ENCODE peak calls at places on chromosomes 2 and 18, in four cellular contexts. Y, K, S and U are unnamed samples.

GRCh38 chr2:121202541-121203310 is 82.3 kb downstream of the TFCP2L1 start:
- DNase-seq in S (no peak), K (no peak), Y (no peak), U (no peak)

GRCh38 chr2:68799615-68800400 is 65.2 kb downstream of the ARHGAP25 start:
- DNase-seq in Y (no peak), S (no peak), K (no peak), U (no peak)

GRCh38 chr2:194698012-194698411 is 959.0 kb upstream of the SLC39A10 start:
- DNase-seq in K (no peak), Y (no peak), S (no peak), U (peak)

GRCh38 chr2:33492735-33493134 is 16.3 kb downstream of the RASGRP3 start:
- DNase-seq in Y (no peak), K (no peak), S (no peak), U (no peak)

GRCh38 chr2:10868465-10869314 is 43.0 kb upstream of the KCNF1 start:
- DNase-seq in S (no peak), Y (no peak), K (no peak), U (no peak)

GRCh38 chr2:120231974-120232635 is 8.9 kb upstream of the TMEM185B start:
- DNase-seq in S (peak), K (peak), Y (peak), U (peak)

GRCh38 chr2:104846955-104847820 is 6.7 kb upstream of the POU3F3 start:
- DNase-seq in Y (no peak), K (peak), S (no peak), U (no peak)

GRCh38 chr18:6929370-6930102 is 188.1 kb downstream of the LAMA1 start:
- DNase-seq in S (no peak), K (no peak), Y (no peak), U (no peak)

GRCh38 chr2:46334389-46335345 is 37.5 kb downstream of the EPAS1 start:
- DNase-seq in S (no peak), Y (no peak), K (no peak), U (no peak)

GRCh38 chr2:72084584-72084976 is 63.1 kb downstream of the CYP26B1 start:
- DNase-seq in Y (no peak), S (no peak), K (no peak), U (no peak)

GRCh38 chr18:11529081-11529480 is 80.3 kb upstream of the SLC35G4 start:
- DNase-seq in S (no peak), Y (no peak), K (no peak), U (no peak)

GRCh38 chr2:23199115-23199918 is 185.7 kb upstream of the KLHL29 start:
- DNase-seq in Y (no peak), K (no peak), S (no peak), U (peak)

GRCh38 chr2:152455738-152456137 is 120.8 kb downstream of the FMNL2 start:
- DNase-seq in S (no peak), K (no peak), Y (no peak), U (no peak)

GRCh38 chr2:3321825-3322224 is 55.8 kb downstream of the EIPR1 start:
- DNase-seq in S (no peak), K (no peak), Y (no peak), U (no peak)

GRCh38 chr2:165794520-165794882 is 454 bp upstream of the GALNT3 start:
- DNase-seq in K (peak), S (peak), Y (peak), U (peak)

GRCh38 chr2:43082111-43082877 is 144.1 kb downstream of the ZFP36L2 start:
- DNase-seq in K (no peak), S (no peak), Y (no peak), U (peak)

GRCh38 chr18:959854-960253 is 55.2 kb downstream of the ADCYAP1 start:
- DNase-seq in S (no peak), Y (no peak), K (no peak), U (no peak)

GRCh38 chr2:215022418-215022817 is 116.0 kb downstream of the ABCA12 start:
- DNase-seq in Y (no peak), K (no peak), S (no peak), U (no peak)

GRCh38 chr2:95268208-95269035 is 5.8 kb upstream of the PROM2 start:
- DNase-seq in Y (no peak), K (no peak), S (no peak), U (no peak)

GRCh38 chr18:37258819-37259218 is 306.8 kb downstream of the CELF4 start:
- DNase-seq in Y (no peak), K (no peak), S (no peak), U (no peak)

GRCh38 chr2:98915751-98916358 is 20.2 kb downstream of the CRACDL start:
- DNase-seq in K (no peak), Y (no peak), S (no peak), U (no peak)

GRCh38 chr2:39033980-39034379 is 86.9 kb downstream of the SOS1 start:
- DNase-seq in K (no peak), S (no peak), Y (no peak), U (no peak)